ENCODE peak calls at places on chromosome 21, in seven cellular contexts. One of them, this sample, is unnamed.

GRCh38 chr21:33255404-33255803 is 10.8 kb upstream of the IL10RB start:
- DNase-seq in cardiac fibroblast: no peak
- DNase-seq in fibroblast of lung: no peak
- DNase-seq in MCF 10A: no peak
- DNase-seq in neural progenitor cell: no peak
- DNase-seq in A549: no peak
- DNase-seq in tibial artery: no peak
- DNase-seq in this sample: no peak

GRCh38 chr21:8992731-8993174 is 1528.6 kb upstream of the TPTE start:
- DNase-seq in cardiac fibroblast: no peak
- DNase-seq in fibroblast of lung: no peak
- DNase-seq in MCF 10A: no peak
- DNase-seq in neural progenitor cell: no peak
- DNase-seq in A549: peak; percentile 97
- DNase-seq in tibial artery: no peak
- DNase-seq in this sample: no peak

GRCh38 chr21:25518491-25518911 is 88.8 kb downstream of the MRPL39 start:
- DNase-seq in cardiac fibroblast: no peak
- DNase-seq in fibroblast of lung: no peak
- DNase-seq in MCF 10A: peak; percentile 7
- DNase-seq in neural progenitor cell: peak; percentile 5
- DNase-seq in A549: no peak
- DNase-seq in tibial artery: no peak
- DNase-seq in this sample: no peak

GRCh38 chr21:46205766-46206162 is 21.5 kb upstream of the SPATC1L start:
- DNase-seq in cardiac fibroblast: no peak
- DNase-seq in fibroblast of lung: no peak
- DNase-seq in MCF 10A: no peak
- DNase-seq in neural progenitor cell: no peak
- DNase-seq in A549: no peak
- DNase-seq in tibial artery: no peak
- DNase-seq in this sample: peak; percentile 30

GRCh38 chr21:31675332-31675731 is 15.8 kb downstream of the SOD1 start:
- DNase-seq in cardiac fibroblast: no peak
- DNase-seq in fibroblast of lung: no peak
- DNase-seq in MCF 10A: no peak
- DNase-seq in neural progenitor cell: no peak
- DNase-seq in A549: no peak
- DNase-seq in tibial artery: no peak
- DNase-seq in this sample: no peak

GRCh38 chr21:31236528-31236927 is 107.5 kb downstream of the TIAM1 start:
- DNase-seq in cardiac fibroblast: no peak
- DNase-seq in fibroblast of lung: no peak
- DNase-seq in MCF 10A: no peak
- DNase-seq in neural progenitor cell: no peak
- DNase-seq in A549: no peak
- DNase-seq in tibial artery: no peak
- DNase-seq in this sample: no peak

GRCh38 chr21:34227386-34227852 is 136.4 kb upstream of the KCNE2 start:
- DNase-seq in cardiac fibroblast: peak; percentile 85
- DNase-seq in fibroblast of lung: peak; percentile 77
- DNase-seq in MCF 10A: peak; percentile 3
- DNase-seq in neural progenitor cell: no peak
- DNase-seq in A549: no peak
- DNase-seq in tibial artery: no peak
- DNase-seq in this sample: no peak

GRCh38 chr21:39189857-39190604 is 6.8 kb upstream of the PSMG1 start:
- DNase-seq in cardiac fibroblast: no peak
- DNase-seq in fibroblast of lung: peak; percentile 22
- DNase-seq in MCF 10A: no peak
- DNase-seq in neural progenitor cell: no peak
- DNase-seq in A549: no peak
- DNase-seq in tibial artery: no peak
- DNase-seq in this sample: no peak

GRCh38 chr21:21163904-21164303 is 165.7 kb downstream of the NCAM2 start:
- DNase-seq in cardiac fibroblast: peak; percentile 85
- DNase-seq in fibroblast of lung: peak; percentile 82
- DNase-seq in MCF 10A: peak; percentile 70
- DNase-seq in neural progenitor cell: peak; percentile 82
- DNase-seq in A549: peak; percentile 28
- DNase-seq in tibial artery: no peak
- DNase-seq in this sample: no peak

GRCh38 chr21:35048183-35048601 is 910 bp downstream of the RUNX1 start:
- DNase-seq in cardiac fibroblast: no peak
- DNase-seq in fibroblast of lung: no peak
- DNase-seq in MCF 10A: peak; percentile 51
- DNase-seq in neural progenitor cell: peak; percentile 41
- DNase-seq in A549: peak; percentile 7
- DNase-seq in tibial artery: no peak
- DNase-seq in this sample: no peak

GRCh38 chr21:43832158-43832550 is 32.9 kb upstream of the AGPAT3 start:
- DNase-seq in cardiac fibroblast: no peak
- DNase-seq in fibroblast of lung: no peak
- DNase-seq in MCF 10A: no peak
- DNase-seq in neural progenitor cell: no peak
- DNase-seq in A549: no peak
- DNase-seq in tibial artery: no peak
- DNase-seq in this sample: no peak

GRCh38 chr21:39385299-39386145 is 36.6 kb upstream of the HMGN1 start:
- DNase-seq in cardiac fibroblast: peak; percentile 88
- DNase-seq in fibroblast of lung: peak; percentile 82
- DNase-seq in MCF 10A: peak; percentile 59
- DNase-seq in neural progenitor cell: no peak
- DNase-seq in A549: peak; percentile 92
- DNase-seq in tibial artery: peak; percentile 86
- DNase-seq in this sample: peak; percentile 62

GRCh38 chr21:38839370-38839681 is 33.6 kb downstream of the ETS2 start:
- DNase-seq in cardiac fibroblast: no peak
- DNase-seq in fibroblast of lung: no peak
- DNase-seq in MCF 10A: no peak
- DNase-seq in neural progenitor cell: no peak
- DNase-seq in A549: peak; percentile 36
- DNase-seq in tibial artery: no peak
- DNase-seq in this sample: no peak

GRCh38 chr21:29025328-29025713 is 853 bp downstream of the USP16 start:
- DNase-seq in cardiac fibroblast: peak; percentile 26
- DNase-seq in fibroblast of lung: no peak
- DNase-seq in MCF 10A: peak; percentile 17
- DNase-seq in neural progenitor cell: peak; percentile 4
- DNase-seq in A549: no peak
- DNase-seq in tibial artery: no peak
- DNase-seq in this sample: no peak

GRCh38 chr21:38351961-38352521 is 95.2 kb downstream of the KCNJ15 start:
- DNase-seq in cardiac fibroblast: peak; percentile 74
- DNase-seq in fibroblast of lung: peak; percentile 77
- DNase-seq in MCF 10A: peak; percentile 66
- DNase-seq in neural progenitor cell: no peak
- DNase-seq in A549: peak; percentile 63
- DNase-seq in tibial artery: no peak
- DNase-seq in this sample: no peak

GRCh38 chr21:43794857-43795256 is 5.5 kb downstream of the RRP1 start:
- DNase-seq in cardiac fibroblast: no peak
- DNase-seq in fibroblast of lung: no peak
- DNase-seq in MCF 10A: no peak
- DNase-seq in neural progenitor cell: no peak
- DNase-seq in A549: no peak
- DNase-seq in tibial artery: no peak
- DNase-seq in this sample: no peak

DNA sequence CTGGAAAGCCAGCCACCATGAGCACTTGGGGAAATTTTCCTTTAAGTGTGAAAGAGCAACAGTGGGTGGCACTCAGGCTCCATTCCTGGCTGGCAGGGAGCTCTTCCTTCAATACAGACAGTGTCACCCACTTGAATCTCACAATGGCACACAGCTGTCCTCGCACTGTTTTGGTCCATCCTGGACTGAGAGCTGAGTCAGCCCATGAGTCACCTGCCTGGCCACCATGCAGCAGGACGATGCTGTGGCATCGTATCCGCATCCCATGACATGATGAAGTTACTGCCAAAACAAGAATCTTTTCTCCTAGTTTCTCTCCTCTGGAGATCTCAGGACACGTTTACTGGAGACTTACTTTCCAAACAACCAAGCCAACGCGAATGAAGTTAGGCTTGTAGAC is 6.0 kb downstream of the TMPRSS2 start:
- DNase-seq in cardiac fibroblast: no peak
- DNase-seq in fibroblast of lung: no peak
- DNase-seq in MCF 10A: peak; percentile 16
- DNase-seq in neural progenitor cell: no peak
- DNase-seq in A549: peak; percentile 5
- DNase-seq in tibial artery: no peak
- DNase-seq in this sample: no peak
- TF ChIP-seq CTCF in cardiac fibroblast: no peak
- TF ChIP-seq CTCF in fibroblast of lung: no peak
- TF ChIP-seq CTCF in MCF 10A: no peak
- TF ChIP-seq CTCF in neural progenitor cell: no peak
- TF ChIP-seq CTCF in A549: no peak
- TF ChIP-seq CTCF in tibial artery: no peak
- TF ChIP-seq CTCF in this sample: no peak

GRCh38 chr21:42163511-42163863 is 55.5 kb upstream of the ABCG1 start:
- DNase-seq in cardiac fibroblast: no peak
- DNase-seq in fibroblast of lung: no peak
- DNase-seq in MCF 10A: no peak
- DNase-seq in neural progenitor cell: no peak
- DNase-seq in A549: no peak
- DNase-seq in tibial artery: no peak
- DNase-seq in this sample: no peak

GRCh38 chr21:42162831-42163510 is 56.0 kb upstream of the ABCG1 start:
- DNase-seq in cardiac fibroblast: no peak
- DNase-seq in fibroblast of lung: peak; percentile 14
- DNase-seq in MCF 10A: no peak
- DNase-seq in neural progenitor cell: no peak
- DNase-seq in A549: no peak
- DNase-seq in tibial artery: no peak
- DNase-seq in this sample: no peak

GRCh38 chr21:42165901-42166300 is 53.0 kb upstream of the ABCG1 start:
- DNase-seq in cardiac fibroblast: no peak
- DNase-seq in fibroblast of lung: no peak
- DNase-seq in MCF 10A: no peak
- DNase-seq in neural progenitor cell: no peak
- DNase-seq in A549: no peak
- DNase-seq in tibial artery: no peak
- DNase-seq in this sample: no peak

GRCh38 chr21:42164818-42165217 is 54.1 kb upstream of the ABCG1 start:
- DNase-seq in cardiac fibroblast: no peak
- DNase-seq in fibroblast of lung: no peak
- DNase-seq in MCF 10A: no peak
- DNase-seq in neural progenitor cell: no peak
- DNase-seq in A549: no peak
- DNase-seq in tibial artery: no peak
- DNase-seq in this sample: no peak

DNA sequence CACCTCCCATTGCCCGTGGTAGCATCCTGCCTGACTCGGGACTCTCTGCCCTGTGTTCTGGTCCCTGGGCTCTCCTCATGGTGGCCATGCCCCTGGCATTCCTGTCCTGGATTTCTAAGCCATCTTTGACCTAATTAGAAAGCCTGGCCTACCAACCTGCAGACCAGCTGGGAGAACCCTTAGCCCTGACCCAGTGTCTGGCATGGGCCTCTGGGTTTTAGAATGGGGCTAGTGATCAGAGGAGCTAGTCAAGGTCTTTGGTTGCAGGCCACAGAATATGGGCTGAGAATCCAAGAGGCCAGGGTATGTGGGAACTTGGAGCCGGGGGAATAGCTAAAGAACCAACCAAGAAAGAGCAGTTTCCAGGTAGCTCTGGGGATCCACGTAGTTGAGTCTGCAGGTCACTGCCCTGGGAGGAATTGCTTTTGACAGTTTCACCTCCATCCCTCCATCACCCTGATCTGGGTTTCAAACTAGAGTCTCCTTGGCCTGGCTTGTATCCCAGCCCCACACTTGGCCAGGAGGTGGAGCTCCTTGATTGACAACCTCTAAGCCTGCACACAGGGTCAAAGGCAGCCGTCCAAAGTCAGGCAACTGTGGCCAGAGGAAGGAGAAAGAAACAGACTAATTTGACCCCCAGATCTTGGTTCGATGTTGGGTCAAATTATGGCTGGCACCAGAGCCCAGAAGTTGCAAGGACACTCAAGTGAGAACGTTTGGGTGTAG is 54.7 kb upstream of the ABCG1 start:
- DNase-seq in cardiac fibroblast: peak; percentile 30
- DNase-seq in fibroblast of lung: peak; percentile 31
- DNase-seq in MCF 10A: peak; percentile 65
- DNase-seq in neural progenitor cell: peak; percentile 44
- DNase-seq in A549: peak; percentile 24
- DNase-seq in tibial artery: no peak
- DNase-seq in this sample: peak; percentile 72
- TF ChIP-seq CTCF in cardiac fibroblast: peak; percentile 44
- TF ChIP-seq CTCF in fibroblast of lung: no peak
- TF ChIP-seq CTCF in MCF 10A: peak; percentile 71
- TF ChIP-seq CTCF in neural progenitor cell: peak; percentile 54
- TF ChIP-seq CTCF in A549: peak; percentile 42
- TF ChIP-seq CTCF in tibial artery: peak; percentile 42
- TF ChIP-seq CTCF in this sample: peak; percentile 73

DNA sequence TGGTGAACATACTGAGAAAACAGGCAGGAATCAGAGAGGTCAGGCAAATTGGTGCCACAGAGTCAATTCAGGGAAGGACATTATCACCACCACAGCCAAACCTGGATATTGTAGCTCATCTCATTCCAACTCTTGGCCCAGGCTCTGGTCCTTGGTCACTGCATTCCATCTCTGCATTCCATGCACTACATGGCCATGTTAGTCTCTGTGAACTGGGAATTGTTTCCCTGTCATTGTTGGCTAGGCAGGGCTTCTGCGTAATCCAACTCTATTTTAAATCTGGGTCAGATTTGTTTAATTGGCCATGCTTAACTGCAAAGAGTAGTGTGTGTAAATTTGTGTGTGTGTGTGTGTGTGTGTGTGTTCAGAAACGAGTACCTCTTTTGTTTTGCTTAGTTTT is 837.6 kb upstream of the ADAMTS5 start:
- DNase-seq in cardiac fibroblast: no peak
- DNase-seq in fibroblast of lung: no peak
- DNase-seq in MCF 10A: no peak
- DNase-seq in neural progenitor cell: peak; percentile 21
- DNase-seq in A549: no peak
- DNase-seq in tibial artery: no peak
- DNase-seq in this sample: no peak
- TF ChIP-seq CTCF in cardiac fibroblast: no peak
- TF ChIP-seq CTCF in fibroblast of lung: no peak
- TF ChIP-seq CTCF in MCF 10A: no peak
- TF ChIP-seq CTCF in neural progenitor cell: no peak
- TF ChIP-seq CTCF in A549: no peak
- TF ChIP-seq CTCF in tibial artery: no peak
- TF ChIP-seq CTCF in this sample: no peak

GRCh38 chr21:18249542-18250152 is 5.0 kb downstream of the CHODL start:
- DNase-seq in cardiac fibroblast: no peak
- DNase-seq in fibroblast of lung: no peak
- DNase-seq in MCF 10A: peak; percentile 8
- DNase-seq in neural progenitor cell: peak; percentile 43
- DNase-seq in A549: no peak
- DNase-seq in tibial artery: no peak
- DNase-seq in this sample: no peak
- TF ChIP-seq CTCF in cardiac fibroblast: no peak
- TF ChIP-seq CTCF in fibroblast of lung: no peak
- TF ChIP-seq CTCF in MCF 10A: no peak
- TF ChIP-seq CTCF in neural progenitor cell: peak; percentile 63
- TF ChIP-seq CTCF in A549: no peak
- TF ChIP-seq CTCF in tibial artery: no peak
- TF ChIP-seq CTCF in this sample: no peak